ENCODE peak calls at places on chromosomes 5 and 9, in eight cellular contexts. I, V, S, L, U, Y, C and W are unnamed samples.
A peak's percentile ranks its signal among the peaks of the same experiment; 100 is the strongest.

GRCh38 chr9:130118841-130119520 is 53.2 kb upstream of the NCS1 start:
- DNase-seq in I (no peak), V (no peak), S (no peak), L (no peak), U (no peak), Y (no peak), C (no peak), W (no peak)

GRCh38 chr9:106587021-106587420 is 275.9 kb upstream of the ZNF462 start:
- DNase-seq in I (no peak), V (no peak), S (no peak), L (no peak), U (no peak), Y (no peak), C (peak; percentile 81), W (no peak)

GRCh38 chr9:125189011-125189360 is 617 bp downstream of the PPP6C start:
- DNase-seq in I (peak; percentile 38), V (peak; percentile 24), S (no peak), L (peak; percentile 34), U (no peak), Y (no peak), C (peak; percentile 9), W (no peak)

GRCh38 chr5:170408189-170408588 is 19.0 kb upstream of the KCNMB1 start:
- DNase-seq in I (no peak), V (no peak), S (no peak), L (no peak), U (no peak), Y (no peak), C (no peak), W (peak; percentile 35)

GRCh38 chr9:79028101-79028500 is 543.7 kb upstream of the TLE4 start:
- DNase-seq in I (no peak), V (no peak), S (no peak), L (no peak), U (no peak), Y (no peak), C (peak; percentile 47), W (no peak)

GRCh38 chr5:127978738-127979300 is 104.7 kb upstream of the SLC12A2 start:
- DNase-seq in I (no peak), V (no peak), S (no peak), L (no peak), U (no peak), Y (no peak), C (no peak), W (no peak)

GRCh38 chr9:131259432-131259885 is 16.9 kb downstream of the FAM78A start:
- DNase-seq in I (no peak), V (no peak), S (no peak), L (no peak), U (no peak), Y (no peak), C (no peak), W (no peak)

GRCh38 chr5:157177935-157178334 is 2.7 kb upstream of the ITK start:
- DNase-seq in I (no peak), V (no peak), S (no peak), L (no peak), U (no peak), Y (no peak), C (no peak), W (no peak)

GRCh38 chr5:34666392-34667080 is 10.4 kb downstream of the RAI14 start:
- DNase-seq in I (no peak), V (no peak), S (no peak), L (no peak), U (no peak), Y (no peak), C (no peak), W (no peak)

GRCh38 chr9:77648458-77649108 is 461 bp upstream of the GNA14 start:
- DNase-seq in I (no peak), V (no peak), S (peak; percentile 65), L (no peak), U (no peak), Y (no peak), C (peak; percentile 31), W (peak; percentile 28)

GRCh38 chr5:111749303-111750026 is 7.5 kb downstream of the NREP start:
- DNase-seq in I (no peak), V (no peak), S (no peak), L (no peak), U (no peak), Y (no peak), C (no peak), W (no peak)

GRCh38 chr9:19641046-19641445 is 147.8 kb downstream of the SLC24A2 start:
- DNase-seq in I (no peak), V (no peak), S (no peak), L (peak; percentile 5), U (no peak), Y (no peak), C (no peak), W (peak; percentile 89)

GRCh38 chr5:138809391-138809790 is 56.2 kb downstream of the CTNNA1 start:
- DNase-seq in I (no peak), V (no peak), S (no peak), L (no peak), U (no peak), Y (no peak), C (peak; percentile 24), W (no peak)

GRCh38 chr5:132753135-132753987 is 6.1 kb downstream of the CCNI2 start:
- DNase-seq in I (no peak), V (no peak), S (no peak), L (peak; percentile 25), U (no peak), Y (no peak), C (peak; percentile 24), W (peak; percentile 93)

GRCh38 chr9:121317737-121318630 is 50.0 kb downstream of the GSN start:
- DNase-seq in I (no peak), V (no peak), S (no peak), L (no peak), U (no peak), Y (no peak), C (no peak), W (peak; percentile 33)

GRCh38 chr5:139246394-139246793 is 47.1 kb upstream of the MATR3 start:
- DNase-seq in I (no peak), V (no peak), S (no peak), L (peak; percentile 22), U (no peak), Y (peak; percentile 18), C (peak; percentile 48), W (no peak)

GRCh38 chr9:19232830-19233194 is 2.3 kb downstream of the DENND4C start:
- DNase-seq in I (no peak), V (no peak), S (no peak), L (peak; percentile 71), U (no peak), Y (no peak), C (peak; percentile 15), W (peak; percentile 9)

GRCh38 chr5:78547731-78548189 is 100.8 kb downstream of the LHFPL2 start:
- DNase-seq in I (no peak), V (no peak), S (peak; percentile 97), L (no peak), U (no peak), Y (no peak), C (no peak), W (no peak)

GRCh38 chr9:87800456-87800855 is 74.5 kb downstream of the CTSL start:
- DNase-seq in I (no peak), V (no peak), S (no peak), L (no peak), U (no peak), Y (no peak), C (no peak), W (no peak)

GRCh38 chr9:14585730-14586473 is 107.3 kb downstream of the ZDHHC21 start:
- DNase-seq in I (no peak), V (no peak), S (no peak), L (peak; percentile 90), U (no peak), Y (no peak), C (no peak), W (no peak)

GRCh38 chr5:39100851-39101396 is 26.7 kb upstream of the RICTOR start:
- DNase-seq in I (no peak), V (no peak), S (no peak), L (no peak), U (no peak), Y (no peak), C (peak; percentile 99), W (no peak)